ENCODE peak calls at places on chromosomes 13 and 19, in five cellular contexts. A is mucosa of descending colon; R is CD4-positive, CD25-positive, alpha-beta regulatory T cell; P is CD4-positive, alpha-beta memory T cell; D is cardiac muscle cell. L is an unnamed sample.

GRCh38 chr13:91930687-91931086 is 532.3 kb downstream of the GPC5 start:
- DNase-seq in A (no peak), R (no peak), P (no peak), D (no peak), L (no peak)

GRCh38 chr19:13430790-13431582 is 75.3 kb downstream of the CACNA1A start:
- DNase-seq in A (no peak), R (peak; percentile 27), P (peak; percentile 35), D (peak; percentile 71), L (peak; percentile 52)

GRCh38 chr19:19356500-19356899 is 35.9 kb downstream of the MAU2 start:
- DNase-seq in A (no peak), R (no peak), P (no peak), D (no peak), L (no peak)

GRCh38 chr13:35872369-35872768 is 258.8 kb downstream of the DCLK1 start:
- DNase-seq in A (no peak), R (no peak), P (no peak), D (no peak), L (no peak)

GRCh38 chr19:45472557-45473365 is 5.0 kb downstream of the FOSB start:
- DNase-seq in A (no peak), R (peak; percentile 24), P (peak; percentile 50), D (peak; percentile 39), L (peak; percentile 34)

GRCh38 chr13:26482451-26483197 is 74.9 kb upstream of the WASF3 start:
- DNase-seq in A (no peak), R (peak; percentile 61), P (peak; percentile 77), D (peak; percentile 83), L (peak; percentile 72)

GRCh38 chr13:73547239-73547638 is 488.4 kb downstream of the KLF5 start:
- DNase-seq in A (no peak), R (no peak), P (no peak), D (no peak), L (no peak)

GRCh38 chr19:55325172-55325571 is at the start of gene TMEM150B:
- DNase-seq in A (no peak), R (no peak), P (no peak), D (no peak), L (no peak)

GRCh38 chr13:44810067-44810840 is 179.0 kb downstream of the NUFIP1 start:
- DNase-seq in A (no peak), R (no peak), P (no peak), D (peak; percentile 61), L (no peak)

GRCh38 chr19:41540041-41540695 is 35.8 kb upstream of the CEACAM21 start:
- DNase-seq in A (no peak), R (no peak), P (no peak), D (peak; percentile 19), L (no peak)
- H3K4me1 ChIP-seq in A (no peaks in the 10 kb centered on the region), R (peaks cover 33% of the 10 kb centered on the region), P (peaks cover 36% of the 10 kb centered on the region), D (no peaks in the 10 kb centered on the region), L (peaks cover 31% of the 10 kb centered on the region)

DNA sequence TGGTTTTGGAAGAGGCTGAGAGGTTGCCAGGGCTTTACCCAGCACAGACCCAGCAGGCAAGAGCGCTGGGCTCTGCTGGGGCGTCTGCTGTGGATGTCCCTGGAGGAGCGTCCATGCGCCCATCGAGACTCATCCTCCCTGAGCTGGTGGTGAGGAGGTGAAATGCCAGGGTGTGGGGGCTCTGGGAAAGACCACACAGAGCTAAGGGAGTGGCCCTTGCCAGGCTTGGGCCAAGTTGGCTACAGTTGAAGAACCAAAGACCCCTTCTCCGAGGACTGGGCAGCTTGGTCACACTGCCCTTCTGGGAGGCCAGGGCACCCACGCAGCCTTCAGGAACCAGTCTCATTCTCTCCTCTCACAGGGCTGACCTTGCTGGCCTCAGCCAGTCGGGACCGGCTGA is 24.6 kb upstream of the OVOL3 start:
- DNase-seq in A (no peak), R (no peak), P (no peak), D (no peak), L (no peak)
- H3K4me1 ChIP-seq in A (no peaks in the 10 kb centered on the region), R (no peaks in the 10 kb centered on the region), P (no peaks in the 10 kb centered on the region), D (no peaks in the 10 kb centered on the region), L (no peaks in the 10 kb centered on the region)

DNA sequence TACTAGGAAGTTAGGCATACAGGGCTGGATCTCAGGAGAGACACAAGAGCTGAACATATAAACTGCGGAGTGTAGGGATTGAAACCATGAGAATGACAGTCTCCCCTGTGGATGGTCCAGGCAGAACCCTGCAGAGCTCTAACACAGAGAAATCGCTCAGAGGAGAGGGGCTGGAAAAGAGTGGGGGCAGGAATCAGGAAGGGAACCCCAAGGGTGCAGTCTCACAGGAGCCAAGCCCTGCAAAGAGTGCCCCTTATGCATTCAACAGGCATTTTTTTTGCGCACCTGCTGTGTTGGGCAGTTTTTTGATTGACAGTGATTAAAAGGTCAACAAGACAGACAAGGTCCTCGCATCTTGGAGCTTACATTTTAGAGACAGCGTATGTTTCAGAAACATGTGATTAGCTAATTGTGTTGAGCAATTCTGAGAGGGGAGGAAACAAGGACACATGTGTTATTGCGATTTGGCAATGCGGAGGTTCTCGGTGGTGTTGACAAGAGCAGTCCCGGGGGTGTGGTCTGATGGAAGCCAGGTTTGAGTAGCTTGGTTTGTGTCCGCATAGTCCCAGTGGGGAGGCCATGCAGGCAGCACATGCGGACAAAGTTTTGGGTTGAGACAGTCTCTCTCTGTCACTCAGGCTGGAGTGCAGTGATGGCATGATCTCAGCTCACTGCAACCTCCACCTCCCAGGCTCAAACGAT is 182.6 kb upstream of the IRS2 start:
- DNase-seq in A (no peak), R (no peak), P (no peak), D (peak; percentile 90), L (no peak)
- H3K4me1 ChIP-seq in A (no peaks in the 10 kb centered on the region), R (no peaks in the 10 kb centered on the region), P (no peaks in the 10 kb centered on the region), D (no peaks in the 10 kb centered on the region), L (no peaks in the 10 kb centered on the region)

GRCh38 chr13:24269803-24270202 is 39.6 kb upstream of the C1QTNF9 start:
- DNase-seq in A (no peak), R (no peak), P (no peak), D (peak; percentile 7), L (no peak)
- H3K4me1 ChIP-seq in A (peaks cover 32% of the 10 kb centered on the region), R (peaks cover 99% of the 10 kb centered on the region), P (peaks cover 98% of the 10 kb centered on the region), D (peaks cover 28% of the 10 kb centered on the region), L (peaks cover 91% of the 10 kb centered on the region)

GRCh38 chr13:98541211-98541610 is 35.7 kb downstream of the STK24 start:
- DNase-seq in A (no peak), R (no peak), P (no peak), D (peak; percentile 21), L (no peak)
- H3K4me1 ChIP-seq in A (peaks cover 56% of the 10 kb centered on the region), R (peaks cover 89% of the 10 kb centered on the region), P (peaks cover 100% of the 10 kb centered on the region), D (peaks cover 44% of the 10 kb centered on the region), L (peaks cover 78% of the 10 kb centered on the region)

GRCh38 chr13:114106526-114106925 is 25.9 kb downstream of the RASA3 start:
- DNase-seq in A (no peak), R (no peak), P (no peak), D (no peak), L (no peak)
- H3K4me1 ChIP-seq in A (peaks cover 7% of the 10 kb centered on the region), R (peaks cover 82% of the 10 kb centered on the region), P (peaks cover 88% of the 10 kb centered on the region), D (peaks cover 18% of the 10 kb centered on the region), L (peaks cover 88% of the 10 kb centered on the region)

L was measured in CD8-positive, alpha-beta T cell.